ENCODE peak calls at places on chromosome 16, in five cellular contexts. One of them, this sample, is unnamed.

GRCh38 chr16:2776500-2777139 is 460 bp downstream of the ELOB start:
- DNase-seq in H9: no peak
- DNase-seq in IMR-90: no peak
- DNase-seq in mesenchymal stem cell: peak; percentile 31
- DNase-seq in H1: no peak
- DNase-seq in this sample: peak; percentile 36

GRCh38 chr16:2086812-2087425 is 39.1 kb downstream of the TSC2 start:
- DNase-seq in H9: no peak
- DNase-seq in IMR-90: no peak
- DNase-seq in mesenchymal stem cell: no peak
- DNase-seq in H1: no peak
- DNase-seq in this sample: no peak

GRCh38 chr16:67537270-67537635 is 8.6 kb downstream of the RIPOR1 start:
- DNase-seq in H9: peak; percentile 63
- DNase-seq in IMR-90: peak; percentile 36
- DNase-seq in mesenchymal stem cell: peak; percentile 79
- DNase-seq in H1: no peak
- DNase-seq in this sample: no peak

GRCh38 chr16:48321307-48322036 is 63.7 kb downstream of the SIAH1 start:
- DNase-seq in H9: no peak
- DNase-seq in IMR-90: peak; percentile 85
- DNase-seq in mesenchymal stem cell: peak; percentile 81
- DNase-seq in H1: no peak
- DNase-seq in this sample: no peak

GRCh38 chr16:28882476-28883180 is 4.3 kb downstream of the ATP2A1 start:
- DNase-seq in H9: peak; percentile 62
- DNase-seq in IMR-90: no peak
- DNase-seq in mesenchymal stem cell: no peak
- DNase-seq in H1: no peak
- DNase-seq in this sample: no peak

GRCh38 chr16:56589141-56590039 is at the start of gene MT3:
- DNase-seq in H9: peak; percentile 74
- DNase-seq in IMR-90: no peak
- DNase-seq in mesenchymal stem cell: no peak
- DNase-seq in H1: no peak
- DNase-seq in this sample: no peak

GRCh38 chr16:57025941-57026777 is 36.8 kb downstream of the NLRC5 start:
- DNase-seq in H9: no peak
- DNase-seq in IMR-90: no peak
- DNase-seq in mesenchymal stem cell: no peak
- DNase-seq in H1: no peak
- DNase-seq in this sample: no peak

GRCh38 chr16:68884867-68885266 is 41.5 kb downstream of the TANGO6 start:
- DNase-seq in H9: no peak
- DNase-seq in IMR-90: no peak
- DNase-seq in mesenchymal stem cell: no peak
- DNase-seq in H1: no peak
- DNase-seq in this sample: no peak

GRCh38 chr16:51637744-51638100 is 486.7 kb upstream of the SALL1 start:
- DNase-seq in H9: no peak
- DNase-seq in IMR-90: no peak
- DNase-seq in mesenchymal stem cell: peak; percentile 62
- DNase-seq in H1: no peak
- DNase-seq in this sample: no peak

GRCh38 chr16:30692381-30693074 is 6.4 kb upstream of the SRCAP start:
- DNase-seq in H9: peak; percentile 50
- DNase-seq in IMR-90: no peak
- DNase-seq in mesenchymal stem cell: no peak
- DNase-seq in H1: no peak
- DNase-seq in this sample: no peak

GRCh38 chr16:82111944-82112343 is 58.1 kb downstream of the MPHOSPH6 start:
- DNase-seq in H9: no peak
- DNase-seq in IMR-90: no peak
- DNase-seq in mesenchymal stem cell: no peak
- DNase-seq in H1: no peak
- DNase-seq in this sample: no peak

GRCh38 chr16:28087140-28087660 is 23.7 kb upstream of the GSG1L start:
- DNase-seq in H9: no peak
- DNase-seq in IMR-90: no peak
- DNase-seq in mesenchymal stem cell: no peak
- DNase-seq in H1: no peak
- DNase-seq in this sample: no peak

GRCh38 chr16:26453215-26453614 is 613.5 kb upstream of the C16orf82 start:
- DNase-seq in H9: no peak
- DNase-seq in IMR-90: no peak
- DNase-seq in mesenchymal stem cell: no peak
- DNase-seq in H1: no peak
- DNase-seq in this sample: no peak

GRCh38 chr16:12458591-12459400 is 344.9 kb downstream of the CPPED1 start:
- DNase-seq in H9: no peak
- DNase-seq in IMR-90: no peak
- DNase-seq in mesenchymal stem cell: no peak
- DNase-seq in H1: no peak
- DNase-seq in this sample: no peak

GRCh38 chr16:56426585-56426984 is 1.2 kb upstream of the AMFR start:
- DNase-seq in H9: no peak
- DNase-seq in IMR-90: peak; percentile 16
- DNase-seq in mesenchymal stem cell: no peak
- DNase-seq in H1: no peak
- DNase-seq in this sample: no peak

GRCh38 chr16:2942045-2942444 is 22.0 kb upstream of the KREMEN2 start:
- DNase-seq in H9: no peak
- DNase-seq in IMR-90: no peak
- DNase-seq in mesenchymal stem cell: no peak
- DNase-seq in H1: no peak
- DNase-seq in this sample: no peak

GRCh38 chr16:3021449-3022207 is 1.5 kb downstream of the TNFRSF12A start:
- DNase-seq in H9: peak; percentile 80
- DNase-seq in IMR-90: peak; percentile 94
- DNase-seq in mesenchymal stem cell: peak; percentile 90
- DNase-seq in H1: peak; percentile 81
- DNase-seq in this sample: peak; percentile 89

GRCh38 chr16:58421529-58421928 is 29.3 kb downstream of the GINS3 start:
- DNase-seq in H9: no peak
- DNase-seq in IMR-90: peak; percentile 37
- DNase-seq in mesenchymal stem cell: no peak
- DNase-seq in H1: no peak
- DNase-seq in this sample: no peak

GRCh38 chr16:61887903-61888302 is 148.3 kb downstream of the CDH8 start:
- DNase-seq in H9: no peak
- DNase-seq in IMR-90: no peak
- DNase-seq in mesenchymal stem cell: peak; percentile 66
- DNase-seq in H1: no peak
- DNase-seq in this sample: no peak

GRCh38 chr16:83345846-83346245 is 461.9 kb upstream of the HSBP1 start:
- DNase-seq in H9: no peak
- DNase-seq in IMR-90: no peak
- DNase-seq in mesenchymal stem cell: no peak
- DNase-seq in H1: no peak
- DNase-seq in this sample: no peak

GRCh38 chr16:57091990-57092785 is at the start of gene CPNE2:
- DNase-seq in H9: peak; percentile 45
- DNase-seq in IMR-90: peak; percentile 34
- DNase-seq in mesenchymal stem cell: peak; percentile 70
- DNase-seq in H1: no peak
- DNase-seq in this sample: peak; percentile 45

GRCh38 chr16:12259258-12259657 is 282.7 kb downstream of the SNX29 start:
- DNase-seq in H9: no peak
- DNase-seq in IMR-90: no peak
- DNase-seq in mesenchymal stem cell: no peak
- DNase-seq in H1: no peak
- DNase-seq in this sample: no peak

GRCh38 chr16:29777576-29778360 is at the start of gene ZG16:
- DNase-seq in H9: no peak
- DNase-seq in IMR-90: no peak
- DNase-seq in mesenchymal stem cell: no peak
- DNase-seq in H1: no peak
- DNase-seq in this sample: no peak

GRCh38 chr16:47947741-47948140 is 208.1 kb downstream of the ABCC12 start:
- DNase-seq in H9: no peak
- DNase-seq in IMR-90: no peak
- DNase-seq in mesenchymal stem cell: no peak
- DNase-seq in H1: no peak
- DNase-seq in this sample: no peak

GRCh38 chr16:17222756-17223411 is 247.9 kb downstream of the XYLT1 start:
- DNase-seq in H9: no peak
- DNase-seq in IMR-90: no peak
- DNase-seq in mesenchymal stem cell: no peak
- DNase-seq in H1: no peak
- DNase-seq in this sample: no peak

GRCh38 chr16:13108126-13108525 is 206.7 kb downstream of the SHISA9 start:
- DNase-seq in H9: no peak
- DNase-seq in IMR-90: no peak
- DNase-seq in mesenchymal stem cell: no peak
- DNase-seq in H1: no peak
- DNase-seq in this sample: no peak

GRCh38 chr16:81522141-81522701 is 77.6 kb downstream of the CMIP start:
- DNase-seq in H9: peak; percentile 78
- DNase-seq in IMR-90: no peak
- DNase-seq in mesenchymal stem cell: no peak
- DNase-seq in H1: no peak
- DNase-seq in this sample: no peak

GRCh38 chr16:56807011-56807675 is 57.9 kb upstream of the SLC12A3 start:
- DNase-seq in H9: no peak
- DNase-seq in IMR-90: peak; percentile 84
- DNase-seq in mesenchymal stem cell: peak; percentile 85
- DNase-seq in H1: no peak
- DNase-seq in this sample: no peak

GRCh38 chr16:11497851-11498289 is 88.8 kb downstream of the LITAF start:
- DNase-seq in H9: no peak
- DNase-seq in IMR-90: peak; percentile 39
- DNase-seq in mesenchymal stem cell: peak; percentile 87
- DNase-seq in H1: no peak
- DNase-seq in this sample: no peak

GRCh38 chr16:50152386-50152806 is 710 bp upstream of the TENT4B start:
- DNase-seq in H9: no peak
- DNase-seq in IMR-90: no peak
- DNase-seq in mesenchymal stem cell: peak; percentile 58
- DNase-seq in H1: peak; percentile 3
- DNase-seq in this sample: no peak

GRCh38 chr16:50154369-50154947 is 1.4 kb downstream of the TENT4B start:
- DNase-seq in H9: no peak
- DNase-seq in IMR-90: no peak
- DNase-seq in mesenchymal stem cell: no peak
- DNase-seq in H1: no peak
- DNase-seq in this sample: no peak

GRCh38 chr16:50153648-50154368 is 702 bp downstream of the TENT4B start:
- DNase-seq in H9: no peak
- DNase-seq in IMR-90: no peak
- DNase-seq in mesenchymal stem cell: peak; percentile 38
- DNase-seq in H1: no peak
- DNase-seq in this sample: no peak

GRCh38 chr16:50151744-50152143 is 1.4 kb upstream of the TENT4B start:
- DNase-seq in H9: no peak
- DNase-seq in IMR-90: no peak
- DNase-seq in mesenchymal stem cell: no peak
- DNase-seq in H1: no peak
- DNase-seq in this sample: no peak

GRCh38 chr16:50152807-50153647 is at the start of gene TENT4B:
- DNase-seq in H9: peak; percentile 82
- DNase-seq in IMR-90: peak; percentile 66
- DNase-seq in mesenchymal stem cell: peak; percentile 88
- DNase-seq in H1: peak; percentile 34
- DNase-seq in this sample: peak; percentile 82
- H4K8ac ChIP-seq in H9: no peak within 1 kb of the TSS
- H4K8ac ChIP-seq in IMR-90: peak within 1 kb of the TSS; percentile 66
- H4K8ac ChIP-seq in mesenchymal stem cell: peak within 1 kb of the TSS; percentile 86
- H4K8ac ChIP-seq in H1: peak within 1 kb of the TSS; percentile 99
- H4K8ac ChIP-seq in this sample: peak within 1 kb of the TSS; percentile 17

GRCh38 chr16:89491238-89491869 is 993 bp upstream of the ANKRD11 start:
- DNase-seq in H9: no peak
- DNase-seq in IMR-90: no peak
- DNase-seq in mesenchymal stem cell: peak; percentile 85
- DNase-seq in H1: no peak
- DNase-seq in this sample: peak; percentile 31
- H4K8ac ChIP-seq in H9: no peak overlapping the region
- H4K8ac ChIP-seq in IMR-90: peak overlapping the region; percentile 1
- H4K8ac ChIP-seq in mesenchymal stem cell: no peak overlapping the region
- H4K8ac ChIP-seq in H1: no peak overlapping the region
- H4K8ac ChIP-seq in this sample: no peak overlapping the region

GRCh38 chr16:5071681-5072333 is at the start of gene ALG1:
- DNase-seq in H9: peak; percentile 86
- DNase-seq in IMR-90: peak; percentile 82
- DNase-seq in mesenchymal stem cell: peak; percentile 87
- DNase-seq in H1: no peak
- DNase-seq in this sample: peak; percentile 78
- H4K8ac ChIP-seq in H9: no peak within 1 kb of the TSS
- H4K8ac ChIP-seq in IMR-90: peak within 1 kb of the TSS; percentile 99
- H4K8ac ChIP-seq in mesenchymal stem cell: peak within 1 kb of the TSS; percentile 96
- H4K8ac ChIP-seq in H1: peak within 1 kb of the TSS; percentile 92
- H4K8ac ChIP-seq in this sample: peak within 1 kb of the TSS; percentile 85

GRCh38 chr16:20898938-20899502 is 1.1 kb downstream of the DCUN1D3 start:
- DNase-seq in H9: no peak
- DNase-seq in IMR-90: peak; percentile 86
- DNase-seq in mesenchymal stem cell: peak; percentile 63
- DNase-seq in H1: no peak
- DNase-seq in this sample: no peak

GRCh38 chr16:20901068-20901440 is 483 bp downstream of the LYRM1 start:
- DNase-seq in H9: no peak
- DNase-seq in IMR-90: no peak
- DNase-seq in mesenchymal stem cell: no peak
- DNase-seq in H1: no peak
- DNase-seq in this sample: no peak

GRCh38 chr16:20900299-20901067 is at the start of the genes DCUN1D3 and LYRM1:
- DNase-seq in H9: peak; percentile 98
- DNase-seq in IMR-90: peak; percentile 100
- DNase-seq in mesenchymal stem cell: peak; percentile 100
- DNase-seq in H1: peak; percentile 94
- DNase-seq in this sample: peak; percentile 99

GRCh38 chr16:20897897-20898296 is 2.3 kb downstream of the DCUN1D3 start:
- DNase-seq in H9: no peak
- DNase-seq in IMR-90: peak; percentile 7
- DNase-seq in mesenchymal stem cell: no peak
- DNase-seq in H1: no peak
- DNase-seq in this sample: no peak

DNA sequence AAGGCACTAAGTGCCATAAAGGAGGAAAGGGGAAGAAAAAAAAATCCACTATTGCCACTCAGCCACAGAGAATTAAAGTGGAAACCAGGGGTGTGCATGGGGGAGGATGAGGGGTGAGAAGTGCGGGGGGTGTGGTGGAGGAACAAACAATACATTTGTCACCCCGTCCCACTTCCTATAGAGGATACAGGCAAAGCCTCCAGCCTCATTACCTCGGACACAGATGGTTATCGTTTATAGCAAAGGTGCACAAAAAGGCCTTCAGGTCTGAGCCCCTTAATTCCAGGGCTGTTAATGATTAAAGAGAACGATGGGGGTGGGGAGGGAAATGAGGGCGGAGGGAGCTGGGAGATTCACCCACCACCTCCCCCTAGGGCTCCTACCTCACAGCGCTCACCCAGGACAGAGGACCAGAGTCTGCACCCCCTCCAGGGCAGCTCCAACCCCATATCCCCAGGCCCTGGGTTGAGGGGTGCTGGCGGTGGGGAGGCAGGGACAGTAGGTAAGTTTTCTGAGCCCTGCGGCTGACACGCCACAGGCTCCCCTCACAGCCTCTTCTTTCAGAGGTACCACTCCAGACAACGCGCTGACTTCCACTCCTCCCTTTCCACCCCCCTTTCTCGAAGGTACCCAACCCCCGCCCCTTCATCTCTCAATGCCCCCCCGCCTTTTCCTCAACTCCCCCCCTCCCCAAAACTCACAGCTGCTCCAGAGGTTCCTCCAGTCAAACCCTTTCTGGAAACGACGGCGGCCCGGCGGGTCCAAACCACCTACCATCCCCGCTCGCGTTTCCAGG is 457 bp downstream of the DCUN1D3 start:
- DNase-seq in H9: no peak
- DNase-seq in IMR-90: no peak
- DNase-seq in mesenchymal stem cell: no peak
- DNase-seq in H1: no peak
- DNase-seq in this sample: peak; percentile 17
- H4K8ac ChIP-seq in H9: no peak overlapping the region
- H4K8ac ChIP-seq in IMR-90: peak overlapping the region; percentile 75
- H4K8ac ChIP-seq in mesenchymal stem cell: peak overlapping the region; percentile 39
- H4K8ac ChIP-seq in H1: no peak overlapping the region
- H4K8ac ChIP-seq in this sample: no peak overlapping the region

This sample was measured in neuronal stem cell.